ENCODE peak calls at places on chromosomes 1 and 21, in five cellular contexts. One of them, this sample, is unnamed.

GRCh38 chr1:62436039-62436465 is 797 bp upstream of the USP1 start:
- DNase-seq in EL: no peak
- DNase-seq in cardiac muscle cell: no peak
- DNase-seq in AG08396: no peak
- DNase-seq in NCI-H2029 treated with DMSO at 0.1 percent for 48 hours: no peak
- DNase-seq in this sample: no peak

GRCh38 chr1:96962807-96963206 is 241.2 kb downstream of the PTBP2 start:
- DNase-seq in EL: no peak
- DNase-seq in cardiac muscle cell: peak
- DNase-seq in AG08396: no peak
- DNase-seq in NCI-H2029 treated with DMSO at 0.1 percent for 48 hours: no peak
- DNase-seq in this sample: no peak

GRCh38 chr1:1374068-1374860 is 743 bp downstream of the AURKAIP1 start:
- DNase-seq in EL: no peak
- DNase-seq in cardiac muscle cell: no peak
- DNase-seq in AG08396: no peak
- DNase-seq in NCI-H2029 treated with DMSO at 0.1 percent for 48 hours: no peak
- DNase-seq in this sample: no peak

GRCh38 chr1:208652300-208653160 is 408.3 kb upstream of the PLXNA2 start:
- DNase-seq in EL: peak
- DNase-seq in cardiac muscle cell: peak
- DNase-seq in AG08396: peak
- DNase-seq in NCI-H2029 treated with DMSO at 0.1 percent for 48 hours: peak
- DNase-seq in this sample: peak

GRCh38 chr1:24875976-24876609 is 54.0 kb downstream of the RUNX3 start:
- DNase-seq in EL: no peak
- DNase-seq in cardiac muscle cell: no peak
- DNase-seq in AG08396: no peak
- DNase-seq in NCI-H2029 treated with DMSO at 0.1 percent for 48 hours: no peak
- DNase-seq in this sample: no peak

GRCh38 chr1:87686137-87686490 is 357.4 kb downstream of the LMO4 start:
- DNase-seq in EL: no peak
- DNase-seq in cardiac muscle cell: no peak
- DNase-seq in AG08396: no peak
- DNase-seq in NCI-H2029 treated with DMSO at 0.1 percent for 48 hours: no peak
- DNase-seq in this sample: no peak

GRCh38 chr1:243730499-243731150 is 119.4 kb downstream of the AKT3 start:
- DNase-seq in EL: no peak
- DNase-seq in cardiac muscle cell: no peak
- DNase-seq in AG08396: no peak
- DNase-seq in NCI-H2029 treated with DMSO at 0.1 percent for 48 hours: peak
- DNase-seq in this sample: no peak

GRCh38 chr1:101238681-101239094 is 1.9 kb downstream of the S1PR1 start:
- DNase-seq in EL: peak
- DNase-seq in cardiac muscle cell: peak
- DNase-seq in AG08396: peak
- DNase-seq in NCI-H2029 treated with DMSO at 0.1 percent for 48 hours: peak
- DNase-seq in this sample: peak

GRCh38 chr1:218164930-218165686 is 120.0 kb upstream of the RRP15 start:
- DNase-seq in EL: peak
- DNase-seq in cardiac muscle cell: peak
- DNase-seq in AG08396: peak
- DNase-seq in NCI-H2029 treated with DMSO at 0.1 percent for 48 hours: no peak
- DNase-seq in this sample: peak

GRCh38 chr1:184764483-184764882 is 9.8 kb upstream of the EDEM3 start:
- DNase-seq in EL: no peak
- DNase-seq in cardiac muscle cell: no peak
- DNase-seq in AG08396: no peak
- DNase-seq in NCI-H2029 treated with DMSO at 0.1 percent for 48 hours: no peak
- DNase-seq in this sample: no peak

GRCh38 chr1:236426215-236426614 is 32.1 kb downstream of the EDARADD start:
- DNase-seq in EL: no peak
- DNase-seq in cardiac muscle cell: no peak
- DNase-seq in AG08396: no peak
- DNase-seq in NCI-H2029 treated with DMSO at 0.1 percent for 48 hours: no peak
- DNase-seq in this sample: no peak

GRCh38 chr1:19395678-19396192 is 83.6 kb downstream of the SLC66A1 start:
- DNase-seq in EL: peak
- DNase-seq in cardiac muscle cell: no peak
- DNase-seq in AG08396: peak
- DNase-seq in NCI-H2029 treated with DMSO at 0.1 percent for 48 hours: no peak
- DNase-seq in this sample: peak

GRCh38 chr1:243409284-243409683 is 153.4 kb downstream of the SDCCAG8 start:
- DNase-seq in EL: no peak
- DNase-seq in cardiac muscle cell: peak
- DNase-seq in AG08396: no peak
- DNase-seq in NCI-H2029 treated with DMSO at 0.1 percent for 48 hours: no peak
- DNase-seq in this sample: no peak

GRCh38 chr1:209249280-209249670 is 334.2 kb upstream of the CAMK1G start:
- DNase-seq in EL: no peak
- DNase-seq in cardiac muscle cell: no peak
- DNase-seq in AG08396: no peak
- DNase-seq in NCI-H2029 treated with DMSO at 0.1 percent for 48 hours: no peak
- DNase-seq in this sample: no peak

GRCh38 chr1:116987256-116987555 is 14.4 kb upstream of the CD101 start:
- DNase-seq in EL: no peak
- DNase-seq in cardiac muscle cell: no peak
- DNase-seq in AG08396: no peak
- DNase-seq in NCI-H2029 treated with DMSO at 0.1 percent for 48 hours: no peak
- DNase-seq in this sample: no peak

GRCh38 chr1:213287987-213288386 is 236.9 kb downstream of the RPS6KC1 start:
- DNase-seq in EL: no peak
- DNase-seq in cardiac muscle cell: no peak
- DNase-seq in AG08396: no peak
- DNase-seq in NCI-H2029 treated with DMSO at 0.1 percent for 48 hours: no peak
- DNase-seq in this sample: no peak

GRCh38 chr1:53410100-53410541 is 49.1 kb upstream of the DMRTB1 start:
- DNase-seq in EL: peak
- DNase-seq in cardiac muscle cell: no peak
- DNase-seq in AG08396: no peak
- DNase-seq in NCI-H2029 treated with DMSO at 0.1 percent for 48 hours: no peak
- DNase-seq in this sample: peak

GRCh38 chr1:167599839-167600581 is 30.0 kb upstream of the RCSD1 start:
- DNase-seq in EL: peak
- DNase-seq in cardiac muscle cell: peak
- DNase-seq in AG08396: peak
- DNase-seq in NCI-H2029 treated with DMSO at 0.1 percent for 48 hours: no peak
- DNase-seq in this sample: peak

GRCh38 chr1:153361129-153362109 is 3.8 kb downstream of the S100A9 start:
- DNase-seq in EL: no peak
- DNase-seq in cardiac muscle cell: no peak
- DNase-seq in AG08396: no peak
- DNase-seq in NCI-H2029 treated with DMSO at 0.1 percent for 48 hours: no peak
- DNase-seq in this sample: no peak

GRCh38 chr1:108747128-108747827 is 804 bp downstream of the STXBP3 start:
- DNase-seq in EL: peak
- DNase-seq in cardiac muscle cell: peak
- DNase-seq in AG08396: peak
- DNase-seq in NCI-H2029 treated with DMSO at 0.1 percent for 48 hours: peak
- DNase-seq in this sample: peak

GRCh38 chr1:17875171-17875881 is 120.2 kb downstream of the ACTL8 start:
- DNase-seq in EL: peak
- DNase-seq in cardiac muscle cell: peak
- DNase-seq in AG08396: peak
- DNase-seq in NCI-H2029 treated with DMSO at 0.1 percent for 48 hours: no peak
- DNase-seq in this sample: peak

GRCh38 chr21:41410767-41411448 is 15.1 kb upstream of the MX1 start:
- DNase-seq in EL: no peak
- DNase-seq in cardiac muscle cell: no peak
- DNase-seq in AG08396: no peak
- DNase-seq in NCI-H2029 treated with DMSO at 0.1 percent for 48 hours: no peak
- DNase-seq in this sample: no peak

GRCh38 chr1:201013991-201014815 is 9.3 kb downstream of the KIF21B start:
- DNase-seq in EL: no peak
- DNase-seq in cardiac muscle cell: no peak
- DNase-seq in AG08396: no peak
- DNase-seq in NCI-H2029 treated with DMSO at 0.1 percent for 48 hours: no peak
- DNase-seq in this sample: no peak

GRCh38 chr1:177571076-177571475 is 398.8 kb downstream of the SEC16B start:
- DNase-seq in EL: no peak
- DNase-seq in cardiac muscle cell: no peak
- DNase-seq in AG08396: no peak
- DNase-seq in NCI-H2029 treated with DMSO at 0.1 percent for 48 hours: no peak
- DNase-seq in this sample: no peak

GRCh38 chr1:147434926-147435325 is 106.4 kb upstream of the BCL9 start:
- DNase-seq in EL: no peak
- DNase-seq in cardiac muscle cell: no peak
- DNase-seq in AG08396: no peak
- DNase-seq in NCI-H2029 treated with DMSO at 0.1 percent for 48 hours: no peak
- DNase-seq in this sample: no peak

GRCh38 chr1:20603473-20604464 is 14.9 kb downstream of the CDA start:
- DNase-seq in EL: peak
- DNase-seq in cardiac muscle cell: peak
- DNase-seq in AG08396: peak
- DNase-seq in NCI-H2029 treated with DMSO at 0.1 percent for 48 hours: no peak
- DNase-seq in this sample: peak

GRCh38 chr1:92623187-92623778 is 136.6 kb upstream of the GFI1 start:
- DNase-seq in EL: peak
- DNase-seq in cardiac muscle cell: peak
- DNase-seq in AG08396: no peak
- DNase-seq in NCI-H2029 treated with DMSO at 0.1 percent for 48 hours: peak
- DNase-seq in this sample: no peak

GRCh38 chr1:204623894-204624361 is 61.6 kb downstream of the LRRN2 start:
- DNase-seq in EL: peak
- DNase-seq in cardiac muscle cell: no peak
- DNase-seq in AG08396: no peak
- DNase-seq in NCI-H2029 treated with DMSO at 0.1 percent for 48 hours: no peak
- DNase-seq in this sample: no peak

GRCh38 chr21:20999567-21000169 is 1.5 kb downstream of the NCAM2 start:
- DNase-seq in EL: peak
- DNase-seq in cardiac muscle cell: peak
- DNase-seq in AG08396: peak
- DNase-seq in NCI-H2029 treated with DMSO at 0.1 percent for 48 hours: no peak
- DNase-seq in this sample: peak

This sample was measured in HTR-8/SVneo.